ENCODE peak calls at places on chromosomes 11 and 22, in ten cellular contexts. V is cardiac muscle cell, K is amygdala, U is RWPE1, S is NCI-H1417, Q is HFF-Myc, I is GM03348, J is HEK293T, C is caudate nucleus, F is LoVo. N is an unnamed sample.

GRCh38 chr22:46592390-46592872 is 27.8 kb upstream of the GRAMD4 start:
- DNase-seq in V (no peak), F (no peak), K (no peak), Q (peak), I (peak), S (no peak), U (no peak), J (no peak), C (peak), N (no peak)

GRCh38 chr22:20430101-20430640 is 7.5 kb downstream of the SCARF2 start:
- DNase-seq in Q (no peak), V (no peak), S (no peak), J (no peak), U (no peak), I (no peak), K (no peak), C (no peak), F (no peak), N (no peak)

GRCh38 chr22:21444701-21445436 is 22.3 kb upstream of the TMEM191C start:
- DNase-seq in Q (no peak), J (no peak), I (no peak), U (no peak), C (no peak), F (no peak), S (no peak), V (no peak), K (no peak), N (no peak)

GRCh38 chr11:127017482-127017881 is 16.9 kb upstream of the KIRREL3 start:
- DNase-seq in C (no peak), J (peak), V (peak), Q (peak), U (peak), F (no peak), I (peak), S (no peak), K (no peak), N (no peak)

GRCh38 chr11:15374418-15374817 is 259.7 kb downstream of the INSC start:
- DNase-seq in Q (no peak), F (no peak), C (no peak), U (no peak), J (no peak), V (no peak), K (no peak), S (no peak), I (no peak), N (no peak)

GRCh38 chr22:36471341-36471821 is 10.1 kb downstream of the TXN2 start:
- DNase-seq in S (no peak), U (no peak), Q (no peak), V (no peak), I (no peak), F (no peak), C (no peak), J (no peak), K (no peak), N (no peak)

GRCh38 chr11:12195773-12196172 is 85.4 kb downstream of the MICAL2 start:
- DNase-seq in J (no peak), C (no peak), Q (no peak), U (no peak), S (no peak), K (no peak), I (no peak), V (no peak), F (no peak), N (no peak)

GRCh38 chr11:126059238-126059761 is 3.4 kb downstream of the CDON start:
- DNase-seq in J (no peak), Q (no peak), C (no peak), I (no peak), U (no peak), F (no peak), V (no peak), S (no peak), K (no peak), N (no peak)

GRCh38 chr11:124302756-124303155 is 11.0 kb downstream of the OR8D1 start:
- DNase-seq in J (no peak), U (no peak), C (no peak), F (no peak), V (no peak), Q (no peak), K (no peak), S (no peak), I (no peak), N (no peak)

GRCh38 chr22:30028731-30029130 is 51.5 kb upstream of the HORMAD2 start:
- DNase-seq in S (no peak), K (peak), U (no peak), Q (no peak), V (no peak), J (no peak), C (peak), I (no peak), F (no peak), N (peak)

GRCh38 chr22:43867839-43868652 is 5.7 kb upstream of the SULT4A1 start:
- DNase-seq in Q (peak), U (peak), I (peak), K (no peak), C (no peak), S (no peak), F (peak), V (peak), J (peak), N (peak)

GRCh38 chr11:78828582-78829520 is 254.2 kb upstream of the NARS2 start:
- DNase-seq in Q (no peak), J (no peak), I (no peak), F (no peak), U (no peak), K (no peak), C (no peak), S (no peak), V (no peak), N (no peak)

GRCh38 chr11:30197869-30198268 is 32.9 kb upstream of the FSHB start:
- DNase-seq in C (no peak), Q (no peak), I (no peak), F (no peak), K (no peak), S (peak), U (peak), V (no peak), J (no peak), N (no peak)

GRCh38 chr11:10931761-10932700 is 74.2 kb upstream of the ZBED5 start:
- DNase-seq in S (peak), V (peak), F (no peak), K (no peak), I (no peak), J (no peak), C (peak), U (no peak), Q (no peak), N (no peak)

GRCh38 chr11:10543782-10544181 is 2.8 kb upstream of the RNF141 start:
- DNase-seq in C (no peak), S (no peak), Q (no peak), I (no peak), F (no peak), J (no peak), K (no peak), U (no peak), V (no peak), N (no peak)

GRCh38 chr22:23180893-23181762 is 819 bp downstream of the BCR start:
- DNase-seq in U (no peak), C (no peak), F (no peak), I (no peak), K (no peak), V (peak), J (no peak), S (no peak), Q (no peak), N (no peak)

GRCh38 chr11:69881467-69882269 is 62.5 kb upstream of the FGF3 start:
- DNase-seq in I (no peak), V (peak), Q (no peak), C (no peak), F (no peak), S (no peak), U (no peak), K (no peak), J (peak), N (no peak)

GRCh38 chr11:119584193-119585037 is 144.6 kb downstream of the NECTIN1 start:
- DNase-seq in I (peak), Q (no peak), J (peak), F (no peak), V (peak), K (no peak), S (peak), C (peak), U (peak), N (peak)

GRCh38 chr11:17921620-17922473 is 91.0 kb downstream of the SERGEF start:
- DNase-seq in V (no peak), F (no peak), I (peak), K (no peak), U (no peak), Q (peak), J (no peak), S (peak), C (no peak), N (no peak)

GRCh38 chr11:112255075-112255739 is 5.5 kb downstream of the PLET1 start:
- DNase-seq in F (no peak), I (peak), K (no peak), V (no peak), Q (no peak), C (no peak), J (no peak), U (peak), S (no peak), N (no peak)

GRCh38 chr11:102389253-102389652 is 42.2 kb downstream of the BIRC2 start:
- DNase-seq in I (no peak), S (no peak), C (no peak), J (no peak), V (no peak), U (no peak), Q (no peak), K (no peak), F (no peak), N (no peak)

GRCh38 chr22:22713416-22713815 is 69.0 kb downstream of the GGTLC2 start:
- DNase-seq in U (no peak), C (no peak), Q (no peak), F (no peak), K (no peak), S (no peak), I (no peak), V (no peak), J (no peak), N (no peak)

GRCh38 chr11:1827095-1827797 is 7.5 kb upstream of the SYT8 start:
- DNase-seq in C (peak), I (peak), U (peak), Q (no peak), K (no peak), J (no peak), F (peak), V (no peak), S (peak), N (peak)

GRCh38 chr11:69390561-69390960 is 90.9 kb upstream of the LINC01488 start:
- DNase-seq in I (no peak), J (no peak), S (no peak), C (no peak), K (no peak), F (no peak), V (no peak), U (no peak), Q (no peak), N (no peak)

GRCh38 chr11:92838655-92839334 is 130.7 kb upstream of the MTNR1B start:
- DNase-seq in C (no peak), F (no peak), V (peak), S (peak), J (peak), K (no peak), Q (no peak), U (no peak), I (peak), N (no peak)

GRCh38 chr11:2860636-2861035 is 24.9 kb downstream of the CDKN1C start:
- DNase-seq in U (peak), Q (no peak), C (no peak), K (no peak), F (peak), S (no peak), V (no peak), I (no peak), J (no peak), N (no peak)